ENCODE peak calls at places on chromosomes 11 and 22, in seven cellular contexts. One of them, this sample, is unnamed.

GRCh38 chr11:116702772-116703360 is 69.9 kb downstream of the BUD13 start:
- DNase-seq in cardiac muscle cell: no peak
- DNase-seq in CD4-positive, alpha-beta memory T cell: no peak
- DNase-seq in lung: no peak
- DNase-seq in aorta: peak; percentile 43
- DNase-seq in fibroblast of lung: no peak
- DNase-seq in CD8-positive, alpha-beta T cell: no peak
- DNase-seq in this sample: no peak

GRCh38 chr11:16169946-16170345 is 186.4 kb downstream of the SOX6 start:
- DNase-seq in cardiac muscle cell: no peak
- DNase-seq in CD4-positive, alpha-beta memory T cell: no peak
- DNase-seq in lung: no peak
- DNase-seq in aorta: no peak
- DNase-seq in fibroblast of lung: no peak
- DNase-seq in CD8-positive, alpha-beta T cell: no peak
- DNase-seq in this sample: no peak

GRCh38 chr22:41636467-41636866 is 15.4 kb downstream of the XRCC6 start:
- DNase-seq in cardiac muscle cell: no peak
- DNase-seq in CD4-positive, alpha-beta memory T cell: no peak
- DNase-seq in lung: no peak
- DNase-seq in aorta: no peak
- DNase-seq in fibroblast of lung: peak; percentile 60
- DNase-seq in CD8-positive, alpha-beta T cell: no peak
- DNase-seq in this sample: peak; percentile 79

GRCh38 chr22:18947905-18948304 is 11.8 kb upstream of the PRODH start:
- DNase-seq in cardiac muscle cell: no peak
- DNase-seq in CD4-positive, alpha-beta memory T cell: no peak
- DNase-seq in lung: no peak
- DNase-seq in aorta: peak; percentile 39
- DNase-seq in fibroblast of lung: no peak
- DNase-seq in CD8-positive, alpha-beta T cell: no peak
- DNase-seq in this sample: no peak

GRCh38 chr22:42292726-42293520 is 22.5 kb upstream of the TCF20 start:
- DNase-seq in cardiac muscle cell: no peak
- DNase-seq in CD4-positive, alpha-beta memory T cell: no peak
- DNase-seq in lung: no peak
- DNase-seq in aorta: no peak
- DNase-seq in fibroblast of lung: no peak
- DNase-seq in CD8-positive, alpha-beta T cell: peak; percentile 7
- DNase-seq in this sample: no peak

GRCh38 chr11:46294365-46295309 is 17.2 kb downstream of the CREB3L1 start:
- DNase-seq in cardiac muscle cell: peak; percentile 59
- DNase-seq in CD4-positive, alpha-beta memory T cell: no peak
- DNase-seq in lung: no peak
- DNase-seq in aorta: no peak
- DNase-seq in fibroblast of lung: peak; percentile 98
- DNase-seq in CD8-positive, alpha-beta T cell: no peak
- DNase-seq in this sample: peak; percentile 52

GRCh38 chr11:127115844-127116243 is 115.3 kb upstream of the KIRREL3 start:
- DNase-seq in cardiac muscle cell: no peak
- DNase-seq in CD4-positive, alpha-beta memory T cell: no peak
- DNase-seq in lung: peak; percentile 11
- DNase-seq in aorta: no peak
- DNase-seq in fibroblast of lung: no peak
- DNase-seq in CD8-positive, alpha-beta T cell: no peak
- DNase-seq in this sample: no peak

GRCh38 chr11:8056810-8057463 is 24.1 kb upstream of the TUB start:
- DNase-seq in cardiac muscle cell: no peak
- DNase-seq in CD4-positive, alpha-beta memory T cell: no peak
- DNase-seq in lung: no peak
- DNase-seq in aorta: no peak
- DNase-seq in fibroblast of lung: peak; percentile 49
- DNase-seq in CD8-positive, alpha-beta T cell: no peak
- DNase-seq in this sample: peak; percentile 50

GRCh38 chr11:121112498-121113455 is 11.7 kb downstream of the TECTA start:
- DNase-seq in cardiac muscle cell: peak; percentile 85
- DNase-seq in CD4-positive, alpha-beta memory T cell: peak; percentile 15
- DNase-seq in lung: peak; percentile 68
- DNase-seq in aorta: no peak
- DNase-seq in fibroblast of lung: peak; percentile 77
- DNase-seq in CD8-positive, alpha-beta T cell: no peak
- DNase-seq in this sample: peak; percentile 68

GRCh38 chr11:75051043-75051442 is 45.6 kb downstream of the OR2AT4 start:
- DNase-seq in cardiac muscle cell: no peak
- DNase-seq in CD4-positive, alpha-beta memory T cell: no peak
- DNase-seq in lung: no peak
- DNase-seq in aorta: no peak
- DNase-seq in fibroblast of lung: no peak
- DNase-seq in CD8-positive, alpha-beta T cell: no peak
- DNase-seq in this sample: no peak

DNA sequence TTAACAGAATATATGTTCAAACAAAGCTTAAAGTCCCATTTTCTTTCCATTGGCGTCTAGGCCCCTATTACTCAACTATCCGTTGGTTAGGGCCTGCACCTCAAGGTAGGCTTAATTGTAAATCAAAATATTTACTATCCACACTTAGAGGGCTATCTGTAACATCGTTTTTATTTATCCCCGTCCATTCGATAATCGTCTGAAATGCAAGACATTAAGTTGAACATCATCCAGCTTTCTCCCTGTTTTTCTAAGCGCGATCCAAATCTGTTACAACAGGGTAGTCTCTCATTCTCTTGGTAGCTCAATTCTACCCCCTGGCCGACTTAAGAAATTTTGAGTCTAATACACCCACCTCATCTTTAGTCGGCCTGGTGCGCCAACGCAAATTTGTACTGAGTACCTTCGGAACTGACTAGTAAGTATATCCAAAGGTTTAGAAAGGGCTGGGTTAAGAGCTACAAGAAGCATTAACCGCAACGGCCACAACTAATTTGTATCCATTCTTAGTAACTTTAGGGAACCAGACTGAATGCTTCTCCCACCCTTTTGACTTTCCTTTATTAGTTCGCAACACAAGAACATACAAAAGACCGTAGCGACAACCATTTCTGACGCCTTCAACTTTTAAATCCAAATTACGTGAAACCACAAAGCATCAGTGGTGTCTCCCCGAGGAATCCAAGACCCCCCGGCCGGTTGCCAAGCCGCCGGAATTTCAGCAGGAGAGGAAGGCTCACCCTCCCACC is 1.1 kb upstream of the ZNF143 start:
- DNase-seq in cardiac muscle cell: peak; percentile 28
- DNase-seq in CD4-positive, alpha-beta memory T cell: peak; percentile 43
- DNase-seq in lung: no peak
- DNase-seq in aorta: no peak
- DNase-seq in fibroblast of lung: peak; percentile 70
- DNase-seq in CD8-positive, alpha-beta T cell: peak; percentile 38
- DNase-seq in this sample: peak; percentile 45
- H3K4me3 ChIP-seq in cardiac muscle cell: peak overlapping the region; percentile 63
- H3K4me3 ChIP-seq in CD4-positive, alpha-beta memory T cell: peak overlapping the region; percentile 96
- H3K4me3 ChIP-seq in lung: peak overlapping the region; percentile 91
- H3K4me3 ChIP-seq in aorta: peak overlapping the region; percentile 89
- H3K4me3 ChIP-seq in fibroblast of lung: peak overlapping the region; percentile 78
- H3K4me3 ChIP-seq in CD8-positive, alpha-beta T cell: peak overlapping the region; percentile 69
- H3K4me3 ChIP-seq in this sample: peak overlapping the region; percentile 97

GRCh38 chr22:35418726-35419125 is 18.8 kb downstream of the MCM5 start:
- DNase-seq in cardiac muscle cell: no peak
- DNase-seq in CD4-positive, alpha-beta memory T cell: no peak
- DNase-seq in lung: no peak
- DNase-seq in aorta: no peak
- DNase-seq in fibroblast of lung: no peak
- DNase-seq in CD8-positive, alpha-beta T cell: no peak
- DNase-seq in this sample: no peak

GRCh38 chr22:35422145-35422544 is 22.2 kb downstream of the MCM5 start:
- DNase-seq in cardiac muscle cell: no peak
- DNase-seq in CD4-positive, alpha-beta memory T cell: no peak
- DNase-seq in lung: no peak
- DNase-seq in aorta: no peak
- DNase-seq in fibroblast of lung: no peak
- DNase-seq in CD8-positive, alpha-beta T cell: no peak
- DNase-seq in this sample: no peak

GRCh38 chr22:35422936-35423335 is 23.0 kb downstream of the MCM5 start:
- DNase-seq in cardiac muscle cell: no peak
- DNase-seq in CD4-positive, alpha-beta memory T cell: no peak
- DNase-seq in lung: no peak
- DNase-seq in aorta: no peak
- DNase-seq in fibroblast of lung: no peak
- DNase-seq in CD8-positive, alpha-beta T cell: no peak
- DNase-seq in this sample: no peak

GRCh38 chr22:35419756-35420155 is 19.8 kb downstream of the MCM5 start:
- DNase-seq in cardiac muscle cell: no peak
- DNase-seq in CD4-positive, alpha-beta memory T cell: no peak
- DNase-seq in lung: no peak
- DNase-seq in aorta: no peak
- DNase-seq in fibroblast of lung: no peak
- DNase-seq in CD8-positive, alpha-beta T cell: no peak
- DNase-seq in this sample: no peak

GRCh38 chr22:35421121-35421520 is 21.2 kb downstream of the MCM5 start:
- DNase-seq in cardiac muscle cell: no peak
- DNase-seq in CD4-positive, alpha-beta memory T cell: no peak
- DNase-seq in lung: no peak
- DNase-seq in aorta: no peak
- DNase-seq in fibroblast of lung: no peak
- DNase-seq in CD8-positive, alpha-beta T cell: no peak
- DNase-seq in this sample: no peak
- H3K36me3 ChIP-seq in cardiac muscle cell: peaks cover 14% of the 10 kb centered on the region
- H3K36me3 ChIP-seq in CD4-positive, alpha-beta memory T cell: peaks cover 51% of the 10 kb centered on the region
- H3K36me3 ChIP-seq in lung: peaks cover 8% of the 10 kb centered on the region
- H3K36me3 ChIP-seq in aorta: no peaks in the 10 kb centered on the region
- H3K36me3 ChIP-seq in fibroblast of lung: peaks cover 30% of the 10 kb centered on the region
- H3K36me3 ChIP-seq in CD8-positive, alpha-beta T cell: peaks cover 69% of the 10 kb centered on the region
- H3K36me3 ChIP-seq in this sample: peaks cover 77% of the 10 kb centered on the region

DNA sequence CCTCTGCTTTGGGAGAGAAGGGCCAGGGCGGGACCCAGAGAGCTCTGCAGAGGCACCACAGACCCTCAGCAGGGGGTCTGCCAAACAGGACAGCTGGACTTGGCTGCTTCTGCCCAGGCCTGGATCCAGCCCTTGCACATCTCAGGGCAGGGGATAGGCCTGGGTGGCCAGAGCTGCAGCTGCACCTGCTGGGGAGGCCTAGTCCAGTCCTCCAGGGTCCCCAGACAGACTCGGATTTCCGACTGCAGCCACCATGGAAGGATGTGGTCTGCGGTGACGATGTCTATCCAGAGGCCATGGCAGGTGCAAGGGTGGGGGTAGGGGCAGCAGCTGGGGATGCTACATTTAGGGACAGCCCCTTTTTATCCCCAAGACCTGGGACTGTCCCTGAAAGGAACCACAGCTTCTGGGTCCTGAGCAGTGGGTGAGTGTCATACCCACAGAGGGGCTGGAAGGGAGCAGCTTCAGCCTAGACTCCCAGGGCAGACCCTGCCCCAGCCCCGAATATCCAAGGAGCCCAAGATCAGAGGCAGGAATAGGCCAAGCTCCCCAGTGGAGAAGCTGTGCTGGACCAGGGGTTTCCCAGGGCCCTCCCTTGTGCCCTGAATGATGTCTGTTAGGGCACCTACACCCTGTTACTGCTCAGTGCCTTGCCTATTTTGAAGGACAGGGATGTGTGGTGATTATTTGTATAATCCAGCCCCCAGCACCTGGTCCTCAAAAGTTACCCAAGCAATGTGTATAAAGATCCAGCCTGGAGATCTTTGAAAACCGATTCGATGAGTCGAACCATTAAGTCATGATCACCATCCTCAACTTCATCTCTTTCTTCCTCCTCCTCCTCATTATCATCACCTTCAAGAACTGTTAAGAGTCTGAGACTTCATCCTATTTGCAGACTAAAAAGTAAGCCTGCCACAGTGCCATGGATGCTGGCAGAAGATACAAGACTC is 2.5 kb upstream of the IGLL5 start:
- DNase-seq in cardiac muscle cell: no peak
- DNase-seq in CD4-positive, alpha-beta memory T cell: no peak
- DNase-seq in lung: no peak
- DNase-seq in aorta: no peak
- DNase-seq in fibroblast of lung: no peak
- DNase-seq in CD8-positive, alpha-beta T cell: no peak
- DNase-seq in this sample: no peak
- H3K9me3 ChIP-seq in cardiac muscle cell: no peaks in the 10 kb centered on the region
- H3K9me3 ChIP-seq in CD4-positive, alpha-beta memory T cell: no peaks in the 10 kb centered on the region
- H3K9me3 ChIP-seq in lung: no peaks in the 10 kb centered on the region
- H3K9me3 ChIP-seq in aorta: no peaks in the 10 kb centered on the region
- H3K9me3 ChIP-seq in fibroblast of lung: no peaks in the 10 kb centered on the region
- H3K9me3 ChIP-seq in CD8-positive, alpha-beta T cell: no peaks in the 10 kb centered on the region
- H3K9me3 ChIP-seq in this sample: no peaks in the 10 kb centered on the region

GRCh38 chr11:28117712-28118111 is 9.5 kb downstream of the METTL15 start:
- DNase-seq in cardiac muscle cell: no peak
- DNase-seq in CD4-positive, alpha-beta memory T cell: no peak
- DNase-seq in lung: no peak
- DNase-seq in aorta: no peak
- DNase-seq in fibroblast of lung: no peak
- DNase-seq in CD8-positive, alpha-beta T cell: no peak
- DNase-seq in this sample: no peak
- H3K4me3 ChIP-seq in cardiac muscle cell: no peak overlapping the region
- H3K4me3 ChIP-seq in CD4-positive, alpha-beta memory T cell: no peak overlapping the region
- H3K4me3 ChIP-seq in lung: no peak overlapping the region
- H3K4me3 ChIP-seq in aorta: no peak overlapping the region
- H3K4me3 ChIP-seq in fibroblast of lung: no peak overlapping the region
- H3K4me3 ChIP-seq in CD8-positive, alpha-beta T cell: no peak overlapping the region
- H3K4me3 ChIP-seq in this sample: no peak overlapping the region

DNA sequence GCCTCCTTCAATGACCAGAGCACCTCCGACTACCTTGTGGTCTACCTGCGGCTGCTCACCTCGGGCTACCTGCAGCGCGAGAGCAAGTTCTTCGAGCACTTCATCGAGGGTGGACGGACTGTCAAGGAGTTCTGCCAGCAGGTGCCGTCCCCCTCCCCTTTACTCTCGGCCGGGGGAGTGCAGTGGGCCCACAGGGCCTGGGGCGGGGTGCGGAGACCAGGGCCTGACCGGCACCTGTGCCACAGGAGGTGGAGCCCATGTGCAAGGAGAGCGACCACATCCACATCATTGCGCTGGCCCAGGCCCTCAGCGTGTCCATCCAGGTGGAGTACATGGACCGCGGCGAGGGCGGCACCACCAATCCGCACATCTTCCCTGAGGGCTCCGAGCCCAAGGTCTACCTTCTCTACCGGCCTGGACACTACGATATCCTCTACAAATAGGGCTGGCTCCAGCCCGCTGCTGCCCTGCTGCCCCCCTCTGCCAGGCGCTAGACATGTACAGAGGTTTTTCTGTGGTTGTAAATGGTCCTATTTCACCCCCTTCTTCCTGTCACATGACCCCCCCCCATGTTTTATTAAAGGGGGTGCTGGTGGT is 11.0 kb downstream of the OTUB1 start:
- DNase-seq in cardiac muscle cell: no peak
- DNase-seq in CD4-positive, alpha-beta memory T cell: no peak
- DNase-seq in lung: no peak
- DNase-seq in aorta: no peak
- DNase-seq in fibroblast of lung: no peak
- DNase-seq in CD8-positive, alpha-beta T cell: no peak
- DNase-seq in this sample: no peak
- H3K36me3 ChIP-seq in cardiac muscle cell: peaks cover 21% of the 10 kb centered on the region
- H3K36me3 ChIP-seq in CD4-positive, alpha-beta memory T cell: peaks cover 18% of the 10 kb centered on the region
- H3K36me3 ChIP-seq in lung: peaks cover 11% of the 10 kb centered on the region
- H3K36me3 ChIP-seq in aorta: no peaks in the 10 kb centered on the region
- H3K36me3 ChIP-seq in fibroblast of lung: peaks cover 13% of the 10 kb centered on the region
- H3K36me3 ChIP-seq in CD8-positive, alpha-beta T cell: peaks cover 16% of the 10 kb centered on the region
- H3K36me3 ChIP-seq in this sample: peaks cover 16% of the 10 kb centered on the region

GRCh38 chr22:47195676-47196492 is 433.4 kb downstream of the TBC1D22A start:
- DNase-seq in cardiac muscle cell: no peak
- DNase-seq in CD4-positive, alpha-beta memory T cell: no peak
- DNase-seq in lung: no peak
- DNase-seq in aorta: peak; percentile 37
- DNase-seq in fibroblast of lung: no peak
- DNase-seq in CD8-positive, alpha-beta T cell: no peak
- DNase-seq in this sample: no peak
- H3K9me3 ChIP-seq in cardiac muscle cell: no peaks in the 10 kb centered on the region
- H3K9me3 ChIP-seq in CD4-positive, alpha-beta memory T cell: no peaks in the 10 kb centered on the region
- H3K9me3 ChIP-seq in lung: no peaks in the 10 kb centered on the region
- H3K9me3 ChIP-seq in aorta: no peaks in the 10 kb centered on the region
- H3K9me3 ChIP-seq in fibroblast of lung: no peaks in the 10 kb centered on the region
- H3K9me3 ChIP-seq in CD8-positive, alpha-beta T cell: no peaks in the 10 kb centered on the region
- H3K9me3 ChIP-seq in this sample: no peaks in the 10 kb centered on the region

This sample was measured in MG63.